ENCODE peak calls at places on chromosomes 11 and 22, in five cellular contexts. W is endothelial cell of umbilical vein, Y is mesendoderm, S is testis, I is right atrium auricular region. O is an unnamed sample. For H3K36me3, the result is how much of the 10 kb centered on the place peaks cover.

GRCh38 chr11:11010624-11011127 is 152.8 kb upstream of the ZBED5 start:
- DNase-seq in I (peak), S (peak), Y (peak), W (peak), O (peak)

GRCh38 chr11:2789791-2790580 is 90.2 kb upstream of the KCNQ1OT1 start:
- DNase-seq in Y (no peak), W (no peak), S (peak), I (peak), O (no peak)

GRCh38 chr11:96278039-96278897 is 64.7 kb downstream of the MAML2 start:
- DNase-seq in Y (no peak), S (no peak), I (no peak), W (no peak), O (no peak)

GRCh38 chr11:74462009-74462408 is 5.3 kb downstream of the KCNE3 start:
- DNase-seq in S (peak), W (no peak), I (peak), Y (peak), O (no peak)

GRCh38 chr22:39242809-39243442 is 1.9 kb downstream of the PDGFB start:
- DNase-seq in S (no peak), Y (peak), I (no peak), W (no peak), O (no peak)

GRCh38 chr11:2807801-2808241 is 77.8 kb downstream of the CDKN1C start:
- DNase-seq in Y (no peak), W (no peak), I (no peak), S (peak), O (no peak)

GRCh38 chr22:32327066-32327465 is 30.6 kb upstream of the RFPL3 start:
- DNase-seq in Y (no peak), S (peak), W (peak), I (no peak), O (no peak)

GRCh38 chr11:120095516-120095915 is 42.4 kb downstream of the TRIM29 start:
- DNase-seq in I (no peak), W (no peak), Y (no peak), S (peak), O (no peak)

GRCh38 chr11:100791873-100792272 is 104.8 kb downstream of the ARHGAP42 start:
- DNase-seq in S (no peak), W (peak), Y (peak), I (no peak), O (no peak)

GRCh38 chr11:76236092-76237026 is 30.1 kb upstream of the WNT11 start:
- DNase-seq in W (no peak), I (peak), S (peak), Y (peak), O (peak)

GRCh38 chr11:15115686-15116085 is 963 bp downstream of the INSC start:
- DNase-seq in W (no peak), I (no peak), S (no peak), Y (no peak), O (no peak)

GRCh38 chr11:90823446-90823845 is 600.6 kb upstream of the CHORDC1 start:
- DNase-seq in I (no peak), S (no peak), Y (no peak), W (no peak), O (no peak)

GRCh38 chr22:24471570-24471969 is 23.6 kb upstream of the UPB1 start:
- DNase-seq in W (peak), I (peak), S (peak), Y (no peak), O (peak)

DNA sequence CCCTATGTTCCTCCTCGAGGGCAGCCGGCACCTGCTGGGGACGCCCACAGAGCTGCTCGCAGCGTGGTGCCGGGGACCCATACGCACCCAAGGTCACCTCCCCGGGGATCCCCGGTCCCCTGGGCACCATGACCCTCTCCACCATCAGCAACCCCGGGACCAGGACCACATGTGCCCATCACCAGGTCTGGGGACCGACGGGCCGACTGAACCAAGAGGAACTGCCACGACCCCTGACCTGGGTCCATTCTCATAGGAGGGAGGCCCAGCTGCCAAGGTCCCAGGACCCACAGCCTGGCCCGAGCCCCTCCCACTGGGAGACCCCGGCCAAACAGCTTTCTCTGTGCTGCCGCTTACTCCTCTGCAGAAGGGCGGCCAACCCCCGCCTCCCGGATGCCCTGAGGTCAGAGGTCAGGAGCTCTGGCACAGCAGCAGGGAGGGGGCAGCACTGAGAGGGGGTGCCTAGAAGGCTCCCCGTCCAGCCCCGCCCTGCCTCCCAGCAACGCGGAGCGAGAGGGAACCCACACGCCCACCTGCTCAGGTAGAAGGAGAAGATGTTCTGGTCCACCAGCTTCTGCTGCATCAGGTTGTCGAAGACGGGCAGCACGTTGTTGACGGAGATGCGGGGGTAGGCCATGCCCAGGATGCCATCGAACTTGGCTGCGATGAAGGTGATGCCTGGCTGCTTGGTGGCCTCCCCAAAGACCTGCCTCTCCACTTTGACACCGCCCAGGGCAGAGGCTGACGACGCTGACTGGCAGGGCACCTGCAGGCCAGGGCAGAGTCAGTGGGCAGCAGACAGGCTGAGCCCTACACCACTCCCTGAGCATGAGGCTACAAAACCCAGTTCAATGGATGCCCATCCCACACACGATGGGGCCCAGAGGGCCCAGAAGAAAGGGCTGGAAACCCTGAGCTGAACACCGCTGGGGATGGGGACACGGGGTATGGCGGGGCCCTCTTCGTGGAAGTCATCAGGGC is 6.6 kb downstream of the CTSD start:
- DNase-seq in W (no peak), Y (no peak), I (no peak), S (no peak), O (no peak)
- H3K36me3 ChIP-seq in W (under half), Y (under half), I (half or more), S (under half), O (under half)

DNA sequence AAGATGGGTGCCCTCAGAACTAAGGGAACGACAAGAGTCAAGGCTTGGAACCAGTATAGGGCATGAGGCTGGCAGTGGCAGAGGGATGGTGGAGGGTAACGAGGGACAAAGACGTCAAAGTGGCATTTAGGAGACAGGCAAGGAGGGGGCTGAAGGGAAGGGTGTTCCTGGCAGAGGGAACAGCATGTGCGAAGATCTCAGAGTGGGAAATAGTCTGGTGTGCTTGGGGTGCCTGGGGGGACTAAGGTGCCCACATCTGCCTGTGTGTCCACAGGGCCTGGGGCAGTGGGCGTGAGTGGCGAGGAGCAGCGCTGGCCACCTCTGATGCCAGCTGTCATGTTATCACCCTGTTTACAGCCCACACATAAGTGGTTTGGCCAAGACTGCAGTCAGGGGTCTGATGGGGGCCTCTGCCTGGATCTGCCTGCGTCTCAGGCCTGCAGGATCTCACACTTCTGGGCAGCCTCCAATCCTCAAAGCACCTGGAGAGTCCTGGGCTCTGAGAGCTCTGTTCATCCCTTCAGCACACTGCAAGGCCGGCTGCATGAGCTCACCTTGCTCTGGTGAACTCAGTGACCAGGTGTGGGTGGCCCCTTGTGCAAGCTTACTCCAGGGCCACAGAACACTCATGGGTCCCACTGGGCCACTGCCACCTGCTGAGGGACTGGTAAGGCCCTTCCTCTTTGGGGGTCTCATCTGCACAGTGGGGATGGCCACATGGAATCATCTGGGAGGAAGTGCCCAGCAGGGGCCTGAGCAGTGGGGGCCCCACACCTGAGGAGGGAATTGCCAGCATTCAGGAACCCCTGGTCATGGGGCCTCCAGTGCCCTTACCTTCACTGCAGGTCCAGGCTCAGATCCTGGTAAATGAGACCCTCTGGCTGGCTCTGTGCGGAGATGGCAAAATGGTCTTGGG is 89.7 kb upstream of the SHISAL1 start:
- DNase-seq in W (no peak), I (no peak), Y (no peak), S (no peak), O (no peak)
- H3K36me3 ChIP-seq in W (under half), I (under half), Y (under half), S (under half), O (under half)

GRCh38 chr22:30399718-30400117 is 2.9 kb downstream of the SEC14L2 start:
- DNase-seq in W (no peak), I (no peak), Y (no peak), S (no peak), O (no peak)

GRCh38 chr22:30402036-30402759 is 5.4 kb downstream of the SEC14L2 start:
- DNase-seq in Y (no peak), W (no peak), I (no peak), S (no peak), O (no peak)

GRCh38 chr22:30397656-30398635 is 1.1 kb downstream of the SEC14L2 start:
- DNase-seq in Y (peak), I (no peak), S (no peak), W (peak), O (no peak)

GRCh38 chr22:30398685-30399680 is 2.2 kb downstream of the SEC14L2 start:
- DNase-seq in Y (no peak), W (no peak), I (no peak), S (no peak), O (no peak)

DNA sequence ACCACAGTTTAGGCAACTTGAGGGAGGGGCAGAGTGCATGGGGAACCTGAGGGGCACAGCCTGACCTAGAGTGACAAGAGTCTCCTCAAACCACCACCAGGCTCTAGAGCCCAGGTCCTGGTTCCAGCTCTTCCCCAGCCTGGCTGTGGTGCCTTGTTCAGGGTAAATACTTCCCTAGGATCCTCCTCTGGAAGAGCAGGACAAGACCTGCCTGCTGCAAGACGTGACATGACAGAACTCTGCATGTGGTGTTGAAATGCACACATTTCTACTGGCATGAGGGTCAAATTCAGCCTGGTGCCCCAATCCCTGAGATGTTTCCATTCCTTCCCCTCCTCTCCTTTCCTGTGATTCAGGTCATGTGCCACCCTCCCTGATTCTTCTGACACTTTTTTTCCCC is 3.3 kb downstream of the SEC14L2 start:
- DNase-seq in I (no peak), W (no peak), S (no peak), Y (no peak), O (no peak)
- H3K36me3 ChIP-seq in I (under half), W (under half), S (under half), Y (under half), O (under half)

GRCh38 chr22:19344420-19344819 is 52.9 kb upstream of the CLTCL1 start:
- DNase-seq in I (no peak), Y (no peak), W (no peak), S (no peak), O (no peak)

GRCh38 chr22:19343470-19343869 is 52.0 kb upstream of the CLTCL1 start:
- DNase-seq in S (no peak), W (no peak), Y (no peak), I (no peak), O (no peak)

GRCh38 chr22:19350476-19350859 is 58.9 kb upstream of the CLTCL1 start:
- DNase-seq in W (no peak), S (no peak), Y (no peak), I (no peak), O (no peak)

GRCh38 chr22:19349778-19350475 is 58.4 kb upstream of the CLTCL1 start:
- DNase-seq in I (no peak), Y (no peak), S (no peak), W (no peak), O (no peak)

GRCh38 chr22:19346677-19347265 is 55.3 kb upstream of the CLTCL1 start:
- DNase-seq in Y (no peak), W (no peak), S (no peak), I (no peak), O (no peak)
- H3K36me3 ChIP-seq in Y (under half), W (under half), S (under half), I (under half), O (half or more)

GRCh38 chr11:27372159-27372558 is 9.1 kb upstream of the CCDC34 start:
- DNase-seq in S (no peak), W (no peak), I (no peak), Y (no peak), O (no peak)
- H3K36me3 ChIP-seq in S (under half), W (under half), I (half or more), Y (under half), O (under half)

GRCh38 chr11:86849679-86850078 is 49.3 kb downstream of the PRSS23 start:
- DNase-seq in I (no peak), W (no peak), S (no peak), Y (no peak), O (no peak)
- H3K36me3 ChIP-seq in I (under half), W (under half), S (under half), Y (under half), O (under half)

GRCh38 chr11:9494316-9494715 is 33.5 kb downstream of the ZNF143 start:
- DNase-seq in Y (no peak), S (no peak), W (no peak), I (no peak), O (no peak)

GRCh38 chr11:9489366-9489765 is 28.6 kb downstream of the ZNF143 start:
- DNase-seq in I (no peak), Y (no peak), S (no peak), W (no peak), O (peak)

GRCh38 chr11:9495780-9496514 is 35.1 kb downstream of the ZNF143 start:
- DNase-seq in S (no peak), I (no peak), W (no peak), Y (no peak), O (no peak)

GRCh38 chr11:9493492-9493891 is 32.7 kb downstream of the ZNF143 start:
- DNase-seq in I (no peak), S (no peak), Y (no peak), W (no peak), O (no peak)

DNA sequence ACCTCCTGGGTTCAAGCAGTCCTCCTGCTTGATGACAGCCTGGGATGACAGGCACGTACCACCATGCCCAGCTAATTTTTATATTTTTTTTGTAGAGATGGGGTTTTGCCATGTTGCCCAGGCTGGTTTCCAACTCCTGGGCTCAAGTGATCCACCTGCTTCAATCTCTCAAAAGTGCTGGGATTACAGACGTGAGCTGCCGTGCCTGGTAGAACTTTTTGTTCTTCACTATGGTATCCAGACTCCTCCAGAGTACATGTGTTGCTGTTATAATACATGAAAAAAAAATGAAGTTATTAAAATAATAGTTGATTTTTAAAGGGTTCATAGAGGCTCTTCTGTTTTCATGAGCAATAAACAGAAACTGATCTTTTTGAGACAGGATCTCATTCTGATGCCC is 29.6 kb downstream of the ZNF143 start:
- DNase-seq in Y (no peak), S (no peak), I (no peak), W (no peak), O (no peak)
- H3K36me3 ChIP-seq in Y (under half), S (under half), I (half or more), W (under half), O (under half)

GRCh38 chr22:43181321-43182076 is 5.4 kb downstream of the TTLL12 start:
- DNase-seq in Y (no peak), I (no peak), S (peak), W (no peak), O (no peak)
- H3K36me3 ChIP-seq in Y (under half), I (under half), S (under half), W (under half), O (under half)

DNA sequence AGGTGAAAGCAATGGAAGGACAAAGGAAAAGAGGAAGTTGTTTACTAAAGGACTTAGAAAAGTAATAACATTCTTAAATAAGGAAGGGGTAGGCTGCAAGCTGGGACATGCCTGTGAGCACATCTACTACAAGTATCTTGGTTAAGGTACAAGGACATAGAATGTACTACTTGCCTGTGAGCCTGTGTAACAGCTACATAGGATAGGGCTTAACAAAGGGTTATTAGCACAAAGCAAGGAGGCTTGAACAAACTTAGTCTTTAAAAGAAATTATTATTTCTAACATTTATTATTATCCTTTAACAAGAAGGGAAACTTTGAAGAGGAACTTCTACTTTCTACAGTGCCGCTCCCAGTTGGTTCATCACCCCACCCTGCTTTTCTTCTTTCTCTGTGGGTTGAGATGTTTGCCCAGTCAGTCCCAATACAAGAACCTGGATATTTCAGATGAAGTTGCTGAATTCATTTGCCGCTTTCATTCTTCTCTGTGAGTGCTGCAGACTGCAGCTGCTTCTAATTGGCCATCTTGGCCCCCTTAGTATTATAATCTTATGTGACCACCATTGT is 87.5 kb downstream of the PRMT3 start:
- DNase-seq in W (no peak), Y (no peak), S (no peak), I (no peak), O (no peak)
- H3K36me3 ChIP-seq in W (under half), Y (under half), S (under half), I (under half), O (under half)